ENCODE peak calls at places on chromosomes 12 and 14, in eight cellular contexts. W is psoas muscle; B is uterus; P is CD8-positive, alpha-beta memory T cell; U is cardiac fibroblast; H is PC-9; G is MM.1S; S is NT2/D1. T is an unnamed sample.

GRCh38 chr12:52041695-52042123 is 9.5 kb upstream of the NR4A1 start:
- DNase-seq in W (no peak), B (peak), P (peak), U (no peak), H (no peak), G (peak), S (no peak), T (peak)

GRCh38 chr14:91883770-91884169 is 16.4 kb upstream of the TC2N start:
- DNase-seq in W (peak), B (peak), P (no peak), U (peak), H (no peak), G (no peak), S (no peak), T (no peak)

GRCh38 chr14:83974647-83975163 is 1555.2 kb upstream of the FLRT2 start:
- DNase-seq in W (no peak), B (no peak), P (no peak), U (no peak), H (no peak), G (no peak), S (no peak), T (no peak)

GRCh38 chr14:73392329-73393257 is 65.8 kb downstream of the NUMB start:
- DNase-seq in W (no peak), B (no peak), P (no peak), U (no peak), H (no peak), G (no peak), S (no peak), T (no peak)

GRCh38 chr12:53120685-53121525 is 17.6 kb downstream of the SOAT2 start:
- DNase-seq in W (no peak), B (no peak), P (no peak), U (no peak), H (no peak), G (no peak), S (no peak), T (no peak)

GRCh38 chr14:74964787-74965769 is 9.7 kb upstream of the PGF start:
- DNase-seq in W (no peak), B (no peak), P (no peak), U (peak), H (no peak), G (no peak), S (no peak), T (no peak)

GRCh38 chr12:95837240-95838038 is 21.3 kb upstream of the SNRPF start:
- DNase-seq in W (no peak), B (no peak), P (no peak), U (no peak), H (no peak), G (no peak), S (no peak), T (no peak)

GRCh38 chr14:76977793-76978730 is 50.4 kb downstream of the IRF2BPL start:
- DNase-seq in W (peak), B (peak), P (peak), U (peak), H (no peak), G (no peak), S (no peak), T (no peak)

GRCh38 chr14:103997391-103997790 is 55.1 kb upstream of the RD3L start:
- DNase-seq in W (no peak), B (no peak), P (no peak), U (no peak), H (no peak), G (no peak), S (no peak), T (no peak)

GRCh38 chr14:101706509-101707284 is 54.8 kb upstream of the PPP2R5C start:
- DNase-seq in W (no peak), B (no peak), P (no peak), U (no peak), H (peak), G (no peak), S (no peak), T (no peak)

GRCh38 chr14:101708853-101709532 is 52.5 kb upstream of the PPP2R5C start:
- DNase-seq in W (no peak), B (no peak), P (no peak), U (no peak), H (peak), G (no peak), S (no peak), T (no peak)

GRCh38 chr14:101705733-101706508 is 55.6 kb upstream of the PPP2R5C start:
- DNase-seq in W (peak), B (no peak), P (peak), U (peak), H (peak), G (peak), S (no peak), T (no peak)

GRCh38 chr14:101707863-101708620 is 53.5 kb upstream of the PPP2R5C start:
- DNase-seq in W (no peak), B (no peak), P (no peak), U (no peak), H (peak), G (no peak), S (no peak), T (no peak)

DNA sequence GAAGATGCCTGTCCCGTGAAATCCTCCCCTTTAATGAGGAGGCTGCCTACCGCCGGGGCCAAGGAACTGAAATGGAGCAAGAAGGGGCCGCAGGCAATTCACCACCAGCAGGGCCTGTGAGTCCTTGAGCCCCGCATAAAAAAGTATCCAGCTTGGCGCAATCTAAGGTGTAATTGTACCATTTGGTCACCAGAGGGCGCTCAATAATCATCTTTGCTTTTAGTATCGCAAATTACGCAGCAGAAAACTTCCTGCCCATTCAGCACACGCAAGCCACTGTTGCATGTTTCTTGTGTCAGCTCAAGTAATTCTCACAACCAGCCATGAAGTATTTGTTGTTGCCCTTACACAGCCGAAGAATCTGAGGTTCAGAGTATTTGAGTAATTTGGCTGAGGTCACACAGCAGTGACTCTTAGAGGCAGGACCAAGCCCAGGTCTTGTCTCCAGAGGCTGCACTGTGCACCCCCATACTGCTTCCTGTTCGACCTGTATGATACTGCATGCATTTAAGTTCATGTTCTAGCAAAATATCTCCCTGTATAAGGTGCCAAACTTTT is 54.1 kb upstream of the PPP2R5C start:
- DNase-seq in W (no peak), B (peak), P (peak), U (peak), H (peak), G (peak), S (peak), T (peak)
- H3K4me3 ChIP-seq in W (peak), B (no peak), P (peak), U (no peak), H (no peak), G (peak), S (no peak), T (peak)

GRCh38 chr12:113260636-113261300 is 39.5 kb downstream of the TPCN1 start:
- DNase-seq in W (no peak), B (no peak), P (no peak), U (no peak), H (no peak), G (no peak), S (no peak), T (no peak)
- H3K4me3 ChIP-seq in W (no peak), B (no peak), P (no peak), U (no peak), H (no peak), G (no peak), S (no peak), T (no peak)

GRCh38 chr14:38217538-38217937 is 9.8 kb downstream of the SSTR1 start:
- DNase-seq in W (no peak), B (no peak), P (no peak), U (no peak), H (no peak), G (peak), S (no peak), T (no peak)

GRCh38 chr14:38224328-38224727 is 16.6 kb downstream of the SSTR1 start:
- DNase-seq in W (no peak), B (no peak), P (no peak), U (no peak), H (no peak), G (no peak), S (no peak), T (no peak)

GRCh38 chr14:38226366-38226765 is 18.7 kb downstream of the SSTR1 start:
- DNase-seq in W (no peak), B (no peak), P (no peak), U (no peak), H (no peak), G (no peak), S (no peak), T (no peak)

GRCh38 chr14:38225946-38226345 is 18.2 kb downstream of the SSTR1 start:
- DNase-seq in W (no peak), B (no peak), P (no peak), U (no peak), H (no peak), G (no peak), S (no peak), T (no peak)

DNA sequence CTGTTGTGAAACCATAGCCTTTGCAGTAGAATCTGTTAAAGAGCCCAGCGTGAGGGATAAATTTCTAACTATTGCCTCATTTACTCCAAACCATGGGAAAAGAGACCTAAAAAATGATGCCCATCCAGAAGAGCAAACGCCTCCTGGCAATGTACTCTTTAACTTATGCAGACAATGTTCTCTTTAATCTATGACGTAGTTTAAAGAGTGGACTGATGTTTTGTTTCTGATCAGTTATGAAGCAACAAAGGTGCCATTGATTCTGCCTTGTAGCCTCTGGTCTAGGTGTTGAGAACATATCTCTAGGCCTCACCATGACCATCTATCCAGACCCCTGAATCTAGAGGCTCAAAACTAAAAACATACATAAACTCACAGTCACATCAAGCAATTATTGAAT is 13.4 kb downstream of the SSTR1 start:
- DNase-seq in W (no peak), B (no peak), P (no peak), U (no peak), H (no peak), G (no peak), S (no peak), T (no peak)
- H3K4me3 ChIP-seq in W (no peak), B (no peak), P (no peak), U (no peak), H (no peak), G (no peak), S (no peak), T (no peak)

GRCh38 chr14:72383869-72384268 is 451.6 kb downstream of the RGS6 start:
- DNase-seq in W (no peak), B (no peak), P (no peak), U (no peak), H (no peak), G (no peak), S (no peak), T (no peak)
- H3K4me3 ChIP-seq in W (no peak), B (no peak), P (no peak), U (no peak), H (no peak), G (no peak), S (no peak), T (no peak)

GRCh38 chr14:56795284-56795622 is 15.0 kb downstream of the OTX2 start:
- DNase-seq in W (no peak), B (no peak), P (no peak), U (no peak), H (no peak), G (no peak), S (no peak), T (no peak)
- H3K4me3 ChIP-seq in W (no peak), B (no peak), P (no peak), U (no peak), H (no peak), G (no peak), S (no peak), T (no peak)

DNA sequence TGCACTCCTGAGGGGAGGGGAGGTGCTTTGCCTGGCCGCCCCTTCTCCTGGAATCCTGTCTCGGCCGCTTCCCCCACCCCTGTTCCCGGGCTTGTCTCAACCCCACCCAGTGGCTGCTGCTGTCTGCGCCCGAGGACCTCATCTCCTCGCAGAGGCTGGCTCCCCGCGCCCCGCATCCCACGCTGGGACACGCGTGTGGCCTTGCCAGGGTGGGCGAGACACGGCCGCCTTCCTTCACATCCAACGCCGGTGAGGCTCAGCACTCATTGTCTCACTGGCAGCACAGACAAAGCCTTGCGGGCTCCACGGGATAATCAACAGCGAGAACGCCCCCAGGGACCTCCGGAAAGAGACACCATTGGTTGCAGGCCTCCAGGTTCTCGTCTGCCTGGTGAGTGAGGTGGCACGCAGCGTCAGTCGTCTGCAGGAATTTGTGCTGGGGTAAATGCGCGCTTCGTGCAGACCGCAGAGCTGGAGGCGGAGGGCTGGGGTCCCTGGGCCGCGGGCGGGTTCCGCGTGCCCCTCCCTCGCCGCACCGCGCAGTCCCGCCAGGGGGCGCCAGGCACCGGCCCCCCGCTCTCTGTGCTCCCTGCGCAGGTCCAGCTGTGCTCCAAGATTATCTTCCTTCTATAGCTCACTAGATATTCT is 26.8 kb downstream of the CCDC177 start:
- DNase-seq in W (no peak), B (no peak), P (no peak), U (peak), H (no peak), G (no peak), S (peak), T (no peak)
- H3K4me3 ChIP-seq in W (no peak), B (no peak), P (no peak), U (no peak), H (no peak), G (no peak), S (peak), T (no peak)

GRCh38 chr12:13976880-13977279 is 4.5 kb downstream of the GRIN2B start:
- DNase-seq in W (no peak), B (no peak), P (no peak), U (no peak), H (no peak), G (no peak), S (no peak), T (no peak)

GRCh38 chr12:13980548-13981295 is 680 bp downstream of the GRIN2B start:
- DNase-seq in W (no peak), B (no peak), P (no peak), U (no peak), H (no peak), G (no peak), S (no peak), T (no peak)

GRCh38 chr12:13982010-13982409 is 608 bp upstream of the GRIN2B start:
- DNase-seq in W (no peak), B (no peak), P (no peak), U (no peak), H (no peak), G (no peak), S (peak), T (no peak)

GRCh38 chr12:13986031-13986430 is 4.6 kb upstream of the GRIN2B start:
- DNase-seq in W (no peak), B (no peak), P (no peak), U (no peak), H (no peak), G (no peak), S (no peak), T (no peak)

GRCh38 chr12:13981296-13981962 is at the start of gene GRIN2B:
- DNase-seq in W (no peak), B (no peak), P (no peak), U (no peak), H (no peak), G (no peak), S (peak), T (peak)
- H3K4me3 ChIP-seq in W (peak), B (no peak), P (no peak), U (no peak), H (no peak), G (peak), S (peak), T (no peak)

DNA sequence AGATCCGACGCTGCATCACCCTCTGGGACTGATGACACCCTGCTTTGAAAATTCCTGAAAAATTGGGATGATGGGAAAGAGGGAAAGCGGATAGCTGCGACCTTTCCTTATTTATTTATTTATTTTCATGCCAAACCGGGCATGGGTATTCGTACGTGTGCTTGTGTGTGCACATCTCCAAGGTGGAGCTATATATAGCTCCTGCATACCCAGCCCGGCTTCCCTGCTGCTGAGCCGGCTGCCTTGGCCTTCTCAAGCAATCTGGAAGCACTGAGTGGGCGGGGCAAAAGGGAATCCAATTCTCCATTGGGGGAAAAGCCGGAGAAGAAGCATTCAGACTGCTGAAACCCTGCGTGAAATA is 1.2 kb downstream of the CNTN1 start:
- DNase-seq in W (peak), B (peak), P (no peak), U (no peak), H (no peak), G (no peak), S (peak), T (no peak)
- H3K4me3 ChIP-seq in W (peak), B (peak), P (no peak), U (no peak), H (peak), G (peak), S (peak), T (no peak)

T was measured in Jurkat, Clone E6-1.